ENCODE peak calls at places on chromosomes 1 and 21, in four cellular contexts. D is lower leg skin, Y is endothelial cell, W is IMR-90. C is an unnamed sample.

GRCh38 chr1:240402318-240402717 is 209.6 kb downstream of the GREM2 start:
- DNase-seq in D (no peak), W (no peak), Y (no peak), C (no peak)

GRCh38 chr1:229210844-229211243 is 60.1 kb upstream of the RAB4A start:
- DNase-seq in Y (no peak), D (peak), W (no peak), C (no peak)

GRCh38 chr21:44579833-44580144 is 615 bp downstream of the KRTAP10-5 start:
- DNase-seq in W (no peak), Y (no peak), D (no peak), C (no peak)

GRCh38 chr1:32877211-32878110 is 6.7 kb upstream of the FNDC5 start:
- DNase-seq in W (no peak), D (no peak), Y (no peak), C (no peak)

GRCh38 chr21:42062543-42063022 is 8.5 kb upstream of the UMODL1 start:
- DNase-seq in D (no peak), Y (no peak), W (no peak), C (no peak)

GRCh38 chr1:12424793-12425192 is 193.2 kb downstream of the DHRS3 start:
- DNase-seq in W (peak), D (no peak), Y (no peak), C (no peak)

GRCh38 chr1:98048234-98048633 is 127.4 kb upstream of the DPYD start:
- DNase-seq in W (peak), D (peak), Y (peak), C (peak)

GRCh38 chr1:64494659-64495058 is 24.7 kb downstream of the CACHD1 start:
- DNase-seq in Y (no peak), D (no peak), W (no peak), C (no peak)

GRCh38 chr1:14064649-14065442 is 364.9 kb downstream of the PRDM2 start:
- DNase-seq in D (no peak), W (no peak), Y (no peak), C (no peak)

GRCh38 chr1:213103377-213104306 is 52.6 kb downstream of the RPS6KC1 start:
- DNase-seq in D (no peak), W (no peak), Y (no peak), C (no peak)

GRCh38 chr1:190699165-190699564 is 221.5 kb upstream of the BRINP3 start:
- DNase-seq in D (no peak), W (no peak), Y (no peak), C (no peak)

GRCh38 chr1:181149326-181150000 is 61.0 kb downstream of the IER5 start:
- DNase-seq in D (no peak), Y (no peak), W (no peak), C (no peak)

GRCh38 chr1:86825294-86825693 is 88.6 kb downstream of the SELENOF start:
- DNase-seq in W (peak), D (no peak), Y (no peak), C (peak)

GRCh38 chr1:210586785-210587184 is 258.1 kb downstream of the HHAT start:
- DNase-seq in Y (no peak), D (no peak), W (no peak), C (no peak)

GRCh38 chr1:54334996-54335395 is 71.2 kb downstream of the SSBP3 start:
- DNase-seq in D (no peak), W (peak), Y (no peak), C (peak)

GRCh38 chr1:36866168-36866814 is 168.0 kb downstream of the GRIK3 start:
- DNase-seq in Y (peak), W (no peak), D (no peak), C (no peak)

GRCh38 chr21:42455196-42455595 is 40.8 kb downstream of the RSPH1 start:
- DNase-seq in W (no peak), D (no peak), Y (no peak), C (no peak)

GRCh38 chr1:53559854-53560571 is 100.8 kb downstream of the DMRTB1 start:
- DNase-seq in Y (no peak), D (no peak), W (no peak), C (no peak)

GRCh38 chr1:94787676-94788075 is 32.5 kb upstream of the SLC44A3 start:
- DNase-seq in Y (no peak), W (no peak), D (no peak), C (no peak)

GRCh38 chr1:85864727-85865126 is 156.5 kb upstream of the ZNHIT6 start:
- DNase-seq in W (peak), D (no peak), Y (no peak), C (no peak)

GRCh38 chr1:20426923-20427322 is 59.1 kb downstream of the CAMK2N1 start:
- DNase-seq in W (peak), Y (no peak), D (no peak), C (peak)

GRCh38 chr1:61452354-61452990 is 272.5 kb downstream of the TM2D1 start:
- DNase-seq in D (no peak), W (peak), Y (no peak), C (no peak)

GRCh38 chr21:42194863-42195262 is 24.1 kb upstream of the ABCG1 start:
- DNase-seq in D (no peak), W (no peak), Y (no peak), C (no peak)

GRCh38 chr1:205626216-205626615 is 5.6 kb downstream of the ELK4 start:
- DNase-seq in Y (no peak), D (no peak), W (no peak), C (no peak)

GRCh38 chr21:45971487-45972352 is 9.8 kb upstream of the COL6A1 start:
- DNase-seq in D (peak), W (peak), Y (no peak), C (peak)

GRCh38 chr1:208967334-208967733 is 616.2 kb upstream of the CAMK1G start:
- DNase-seq in Y (no peak), D (no peak), W (no peak), C (no peak)

GRCh38 chr1:66395202-66396061 is 138.5 kb upstream of the SGIP1 start:
- DNase-seq in Y (no peak), D (no peak), W (peak), C (no peak)

GRCh38 chr1:228860911-228861829 is 125.9 kb downstream of the RHOU start:
- DNase-seq in D (no peak), Y (no peak), W (peak), C (peak)

GRCh38 chr1:36831171-36831810 is 203.0 kb downstream of the GRIK3 start:
- DNase-seq in D (no peak), Y (no peak), W (no peak), C (no peak)

GRCh38 chr21:38379171-38379570 is 119.1 kb downstream of the ERG start:
- DNase-seq in Y (no peak), W (no peak), D (no peak), C (no peak)
- TF ChIP-seq CTCF in Y (no peak), W (no peak), D (no peak), C (no peak)

DNA sequence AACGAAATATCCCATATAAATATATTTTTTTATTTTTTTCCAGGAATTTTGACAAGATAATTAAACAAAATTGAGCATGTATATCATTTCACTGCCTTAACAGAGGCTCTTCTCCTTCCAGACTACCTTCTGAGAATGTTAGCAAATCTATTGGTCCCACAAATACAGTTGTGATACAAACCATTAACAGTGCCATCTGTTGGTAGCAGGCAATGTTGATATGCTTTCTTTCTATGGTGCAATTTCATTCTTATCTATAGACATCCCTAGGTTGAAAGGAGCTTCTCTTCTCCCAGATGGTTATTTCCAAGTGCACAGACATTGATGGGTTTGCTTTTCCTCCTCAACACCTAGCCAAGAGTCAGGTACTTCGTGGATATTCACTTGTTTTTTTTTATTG is 303.6 kb downstream of the USH2A start:
- DNase-seq in D (no peak), W (peak), Y (no peak), C (peak)
- TF ChIP-seq CTCF in D (no peak), W (peak), Y (no peak), C (peak)

GRCh38 chr21:31558839-31559367 is 100.6 kb upstream of the SOD1 start:
- DNase-seq in D (peak), Y (peak), W (peak), C (no peak)
- TF ChIP-seq CTCF in D (no peak), Y (peak), W (no peak), C (no peak)

GRCh38 chr1:195738971-195739650 is 869.1 kb downstream of the KCNT2 start:
- DNase-seq in D (no peak), Y (no peak), W (peak), C (peak)

GRCh38 chr1:195733408-195733807 is 874.8 kb downstream of the KCNT2 start:
- DNase-seq in D (no peak), W (no peak), Y (no peak), C (no peak)

GRCh38 chr1:195735140-195735539 is 873.1 kb downstream of the KCNT2 start:
- DNase-seq in W (no peak), Y (no peak), D (no peak), C (no peak)

GRCh38 chr1:195731385-195731784 is 876.9 kb downstream of the KCNT2 start:
- DNase-seq in Y (no peak), W (no peak), D (no peak), C (no peak)

GRCh38 chr1:195733826-195734225 is 874.4 kb downstream of the KCNT2 start:
- DNase-seq in W (no peak), D (no peak), Y (no peak), C (no peak)
- TF ChIP-seq CTCF in W (peak), D (no peak), Y (peak), C (peak)

DNA sequence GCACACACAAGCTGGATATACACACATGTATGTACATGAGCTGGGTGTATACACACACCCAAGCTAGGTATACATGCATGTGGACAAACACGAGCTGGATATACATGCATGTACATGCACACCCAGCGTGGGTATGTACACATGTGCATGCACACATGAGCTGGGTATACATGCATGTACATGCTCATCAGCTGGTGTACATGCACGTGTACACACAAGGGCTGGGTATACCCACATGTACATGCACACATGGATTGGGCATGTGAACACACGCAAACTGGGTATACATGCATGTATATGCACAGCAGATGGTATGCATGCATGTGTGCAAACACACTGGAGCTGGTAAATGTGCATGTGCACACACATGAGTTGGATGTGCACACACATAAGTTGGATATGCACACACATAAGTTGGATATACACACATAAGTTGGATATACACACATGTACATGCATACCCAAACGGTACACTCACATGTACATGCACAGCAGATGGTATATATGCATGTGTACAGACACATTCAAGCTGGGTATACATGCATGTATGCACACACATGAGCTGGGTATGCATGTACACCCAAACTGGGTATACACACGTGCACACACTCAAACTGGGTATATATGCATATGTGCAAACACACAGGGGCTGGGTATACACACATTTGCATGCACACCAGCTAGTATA is 7.5 kb upstream of the GNB1 start:
- DNase-seq in Y (no peak), D (no peak), W (no peak), C (no peak)
- TF ChIP-seq CTCF in Y (no peak), D (no peak), W (no peak), C (no peak)

GRCh38 chr1:235375919-235376600 is 8.8 kb downstream of the TBCE start:
- DNase-seq in W (no peak), Y (no peak), D (no peak), C (no peak)
- TF ChIP-seq CTCF in W (no peak), Y (no peak), D (no peak), C (no peak)